ENCODE peak calls at places on chromosomes 3 and 15, in four cellular contexts. M, H, N and R are unnamed samples.
A peak's percentile ranks its signal among the peaks of the same experiment; 100 is the strongest.

GRCh38 chr3:26712211-26713026 is 89.8 kb downstream of the LRRC3B start:
- DNase-seq in M (peak; percentile 25), N (peak; percentile 34), H (no peak), R (peak; percentile 50)

GRCh38 chr3:170999737-171000242 is 26.7 kb downstream of the SLC2A2 start:
- DNase-seq in N (peak; percentile 52), M (no peak), H (peak; percentile 95), R (peak; percentile 12)

GRCh38 chr3:105066106-105066839 is 300.4 kb upstream of the ALCAM start:
- DNase-seq in H (no peak), M (no peak), N (no peak), R (no peak)

GRCh38 chr3:195880037-195880431 is 28.3 kb downstream of the TNK2 start:
- DNase-seq in N (no peak), M (no peak), H (no peak), R (no peak)

GRCh38 chr15:56411122-56411749 is 46.0 kb downstream of the TEX9 start:
- DNase-seq in N (no peak), H (no peak), M (no peak), R (no peak)

GRCh38 chr3:113249601-113250000 is 38.2 kb downstream of the BOC start:
- DNase-seq in M (no peak), N (no peak), H (no peak), R (no peak)

GRCh38 chr15:91864669-91865068 is 11.2 kb downstream of the SLCO3A1 start:
- DNase-seq in H (no peak), M (no peak), N (no peak), R (no peak)

GRCh38 chr15:80207887-80208286 is 44.1 kb downstream of the CTXND1 start:
- DNase-seq in N (peak; percentile 83), H (no peak), M (no peak), R (no peak)

GRCh38 chr15:27353837-27354236 is 382.9 kb downstream of the GABRG3 start:
- DNase-seq in H (no peak), N (no peak), M (no peak), R (no peak)

GRCh38 chr3:54756330-54756731 is 171.5 kb downstream of the LRTM1 start:
- DNase-seq in N (no peak), H (no peak), M (no peak), R (no peak)

GRCh38 chr3:127417709-127418559 is 130.1 kb upstream of the PRR20G start:
- DNase-seq in H (no peak), M (no peak), N (no peak), R (no peak)

GRCh38 chr3:116259984-116260383 is 185.3 kb downstream of the LSAMP start:
- DNase-seq in N (no peak), H (no peak), M (no peak), R (no peak)

GRCh38 chr3:14549256-14549931 is 9.3 kb upstream of the GRIP2 start:
- DNase-seq in H (no peak), N (peak; percentile 18), M (peak; percentile 63), R (peak; percentile 42)

GRCh38 chr15:94446441-94446840 is 215.1 kb downstream of the MCTP2 start:
- DNase-seq in M (no peak), H (no peak), N (no peak), R (no peak)

GRCh38 chr15:100713163-100713867 is 110.9 kb downstream of the ASB7 start:
- DNase-seq in M (peak; percentile 97), H (peak; percentile 88), N (peak; percentile 72), R (no peak)

GRCh38 chr3:152061296-152061695 is 187.9 kb downstream of the SUCNR1 start:
- DNase-seq in H (no peak), N (no peak), M (no peak), R (no peak)

GRCh38 chr3:3189102-3189727 is 9.7 kb upstream of the CRBN start:
- DNase-seq in H (no peak), N (no peak), M (no peak), R (no peak)

GRCh38 chr3:15284121-15284889 is 48.1 kb downstream of the SH3BP5 start:
- DNase-seq in N (no peak), H (no peak), M (no peak), R (peak; percentile 61)

GRCh38 chr3:185215873-185216586 is 37.8 kb downstream of the EHHADH start:
- DNase-seq in N (peak; percentile 14), H (peak; percentile 55), M (no peak), R (peak; percentile 16)

GRCh38 chr15:74826372-74826819 is at the start of gene CPLX3:
- DNase-seq in H (no peak), N (no peak), M (no peak), R (peak; percentile 49)

GRCh38 chr15:70099966-70100494 is 2.3 kb upstream of the TLE3 start:
- DNase-seq in M (no peak), N (no peak), H (no peak), R (peak; percentile 62)

GRCh38 chr3:107911337-107912000 is 179.4 kb downstream of the CD47 start:
- DNase-seq in N (no peak), M (no peak), H (no peak), R (no peak)

GRCh38 chr3:143628971-143629370 is 219.3 kb downstream of the SLC9A9 start:
- DNase-seq in M (no peak), N (no peak), H (no peak), R (no peak)

GRCh38 chr3:156691920-156692319 is 17.5 kb downstream of the TIPARP start:
- DNase-seq in M (no peak), N (no peak), H (peak; percentile 91), R (no peak)

GRCh38 chr3:110301781-110302180 is 769.8 kb upstream of the NECTIN3 start:
- DNase-seq in N (no peak), H (no peak), M (no peak), R (no peak)

GRCh38 chr3:124775776-124776336 is 45.6 kb downstream of the UMPS start:
- DNase-seq in H (no peak), N (no peak), M (no peak), R (no peak)
- TF ChIP-seq MYC in H (no peak), N (no peak), M (no peak), R (no peak)

GRCh38 chr3:109265300-109265699 is 51.0 kb downstream of the DPPA2 start:
- DNase-seq in M (no peak), H (no peak), N (no peak), R (no peak)
- TF ChIP-seq MAX in M (no peak), H (no peak), N (no peak), R (no peak)

DNA sequence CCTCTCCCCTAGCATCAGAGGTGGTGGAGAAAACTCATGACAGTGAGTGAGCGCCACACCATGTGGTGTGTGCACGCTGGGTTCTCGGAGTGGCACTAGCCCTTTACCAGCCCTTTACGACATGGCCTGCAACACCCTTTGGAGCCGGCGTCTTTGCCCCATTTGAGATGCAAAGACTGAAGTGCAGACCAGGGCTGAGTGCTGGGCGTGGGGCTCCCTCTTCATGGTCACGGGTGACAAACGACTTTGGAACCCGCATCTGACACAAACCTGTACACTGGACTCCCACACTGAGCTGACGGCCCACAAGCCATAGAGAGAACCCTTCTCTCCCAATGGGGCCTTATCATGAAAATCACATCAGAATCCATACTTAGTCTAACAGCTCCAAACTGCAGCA is 76.8 kb upstream of the ALDH1L1 start:
- DNase-seq in H (no peak), N (no peak), M (no peak), R (no peak)
- TF ChIP-seq MYC in H (no peak), N (no peak), M (no peak), R (no peak)

DNA sequence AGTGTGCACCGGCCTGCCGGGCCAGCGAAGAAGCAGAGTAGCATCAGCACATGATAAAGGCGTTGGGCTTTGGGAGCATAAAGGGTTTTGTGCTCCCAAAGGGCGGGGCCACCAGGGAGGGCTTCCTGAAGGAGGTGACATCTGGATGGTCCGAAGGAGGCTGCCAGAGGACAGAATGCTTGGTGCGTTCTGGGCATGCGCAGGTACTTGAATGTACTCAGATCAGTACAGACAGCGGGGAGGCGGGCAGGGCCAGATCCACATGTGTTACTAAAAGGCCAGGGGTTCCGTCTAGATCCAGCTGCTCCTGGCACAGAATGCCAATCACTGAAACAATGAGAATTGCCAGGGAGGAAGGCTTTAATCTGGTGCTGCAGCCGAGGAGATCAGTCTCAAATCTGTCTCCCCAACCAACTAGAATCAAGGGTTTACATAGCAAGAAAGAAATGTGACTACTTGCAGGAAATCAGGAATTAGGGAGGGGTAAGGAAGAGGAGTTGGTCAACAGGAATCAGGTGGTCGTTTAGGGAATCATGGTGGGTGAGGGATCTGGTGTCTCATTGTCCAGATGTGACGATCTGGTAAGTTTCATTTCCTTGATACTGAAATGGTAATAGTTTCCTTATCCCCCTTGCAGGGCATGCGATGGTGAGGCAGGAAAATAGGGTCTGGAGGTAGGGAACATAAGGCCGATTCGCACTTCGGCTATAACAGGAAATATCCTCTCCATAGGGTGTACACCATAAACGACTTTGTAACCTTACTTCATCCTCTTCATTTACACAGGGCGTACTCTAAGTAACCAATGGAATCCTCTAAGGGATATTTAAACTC is at the start of the genes LRRC34 and LRRIQ4:
- DNase-seq in H (peak; percentile 77), N (no peak), M (no peak), R (peak; percentile 83)
- TF ChIP-seq MAX in H (no peak), N (no peak), M (no peak), R (peak; percentile 32)

GRCh38 chr3:74787008-74787407 is 172.5 kb upstream of the CNTN3 start:
- DNase-seq in M (no peak), H (no peak), N (no peak), R (no peak)

GRCh38 chr3:74789111-74789510 is 174.7 kb upstream of the CNTN3 start:
- DNase-seq in H (no peak), M (no peak), N (peak; percentile 26), R (peak; percentile 3)
- TF ChIP-seq MYC in H (no peak), M (no peak), N (no peak), R (no peak)